ENCODE peak calls at places on chromosomes 16 and 17, in eight cellular contexts. H is astrocyte of the spinal cord; M is RWPE2; N is CD8-positive, alpha-beta T cell; A is MCF 10A; C is progenitor cell of endocrine pancreas; U is A673; F is ovary. E is an unnamed sample.

GRCh38 chr16:11263737-11264136 is 5.4 kb downstream of the TNP2 start:
- DNase-seq in H (no peak), M (no peak), N (no peak), A (no peak), C (no peak), U (no peak), F (no peak), E (no peak)

GRCh38 chr16:65142276-65142675 is 20.4 kb upstream of the CDH11 start:
- DNase-seq in H (no peak), M (no peak), N (no peak), A (no peak), C (no peak), U (no peak), F (no peak), E (no peak)

GRCh38 chr16:81946206-81946605 is 65.1 kb downstream of the SDR42E1 start:
- DNase-seq in H (peak), M (no peak), N (no peak), A (no peak), C (no peak), U (peak), F (no peak), E (no peak)

GRCh38 chr17:40063915-40064531 is 1.3 kb downstream of the THRA start:
- DNase-seq in H (no peak), M (no peak), N (no peak), A (no peak), C (no peak), U (no peak), F (no peak), E (no peak)

GRCh38 chr16:10039220-10040096 is 142.8 kb downstream of the GRIN2A start:
- DNase-seq in H (peak), M (no peak), N (no peak), A (no peak), C (peak), U (peak), F (peak), E (no peak)

GRCh38 chr16:87216824-87217205 is 100.4 kb downstream of the C16orf95 start:
- DNase-seq in H (no peak), M (no peak), N (no peak), A (no peak), C (no peak), U (no peak), F (no peak), E (no peak)

GRCh38 chr17:6303664-6304063 is 131.3 kb downstream of the AIPL1 start:
- DNase-seq in H (peak), M (no peak), N (no peak), A (peak), C (peak), U (peak), F (no peak), E (no peak)

GRCh38 chr16:67993207-67994036 is 5.9 kb downstream of the DPEP2 start:
- DNase-seq in H (peak), M (no peak), N (peak), A (peak), C (peak), U (peak), F (peak), E (no peak)

GRCh38 chr17:12472613-12473173 is 193.0 kb upstream of the MYOCD start:
- DNase-seq in H (no peak), M (no peak), N (no peak), A (no peak), C (no peak), U (no peak), F (no peak), E (no peak)

GRCh38 chr17:50817838-50818237 is 17.5 kb upstream of the WFIKKN2 start:
- DNase-seq in H (peak), M (no peak), N (no peak), A (peak), C (no peak), U (no peak), F (no peak), E (no peak)

GRCh38 chr16:49828545-49829267 is 27.2 kb downstream of the ZNF423 start:
- DNase-seq in H (no peak), M (no peak), N (no peak), A (no peak), C (no peak), U (no peak), F (no peak), E (no peak)

GRCh38 chr17:79028496-79029326 is 4.7 kb downstream of the C1QTNF1 start:
- DNase-seq in H (no peak), M (peak), N (no peak), A (peak), C (no peak), U (no peak), F (no peak), E (no peak)

GRCh38 chr17:40350410-40351184 is 13.9 kb downstream of the GJD3 start:
- DNase-seq in H (no peak), M (no peak), N (no peak), A (no peak), C (peak), U (peak), F (no peak), E (no peak)

GRCh38 chr17:39845052-39845976 is 18.8 kb downstream of the IKZF3 start:
- DNase-seq in H (no peak), M (no peak), N (no peak), A (no peak), C (no peak), U (no peak), F (no peak), E (no peak)

GRCh38 chr17:21354796-21355385 is 21.3 kb upstream of the KCNJ12 start:
- DNase-seq in H (no peak), M (peak), N (no peak), A (no peak), C (no peak), U (no peak), F (no peak), E (peak)

GRCh38 chr17:7582401-7583252 is 1.0 kb upstream of the MPDU1 start:
- DNase-seq in H (no peak), M (peak), N (no peak), A (no peak), C (no peak), U (no peak), F (no peak), E (no peak)

GRCh38 chr17:69729937-69730336 is 315.4 kb downstream of the MAP2K6 start:
- DNase-seq in H (peak), M (no peak), N (no peak), A (peak), C (no peak), U (no peak), F (no peak), E (no peak)

GRCh38 chr17:8941520-8941919 is 24.0 kb downstream of the PIK3R5 start:
- DNase-seq in H (no peak), M (no peak), N (peak), A (no peak), C (no peak), U (no peak), F (no peak), E (no peak)

GRCh38 chr16:77043076-77043475 is 147.9 kb upstream of the MON1B start:
- DNase-seq in H (peak), M (no peak), N (no peak), A (peak), C (no peak), U (peak), F (no peak), E (no peak)
- TF ChIP-seq CTCF in H (peak), M (peak), N (no peak), A (peak), C (peak), U (peak), F (no peak), E (peak)

DNA sequence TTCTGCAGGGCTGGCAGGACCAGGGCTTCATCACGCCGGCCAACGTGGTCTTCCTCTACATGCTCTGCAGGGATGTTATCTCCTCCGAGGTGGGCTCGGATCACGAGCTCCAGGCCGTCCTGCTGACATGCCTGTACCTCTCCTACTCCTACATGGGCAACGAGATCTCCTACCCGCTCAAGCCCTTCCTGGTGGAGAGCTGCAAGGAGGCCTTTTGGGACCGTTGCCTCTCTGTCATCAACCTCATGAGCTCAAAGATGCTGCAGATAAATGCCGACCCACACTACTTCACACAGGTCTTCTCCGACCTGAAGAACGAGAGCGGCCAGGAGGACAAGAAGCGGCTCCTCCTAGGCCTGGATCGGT is 1.4 kb downstream of the CDK5R1 start:
- DNase-seq in H (no peak), M (no peak), N (no peak), A (no peak), C (no peak), U (no peak), F (no peak), E (no peak)
- TF ChIP-seq CTCF in H (no peak), M (no peak), N (no peak), A (no peak), C (no peak), U (no peak), F (no peak), E (no peak)

DNA sequence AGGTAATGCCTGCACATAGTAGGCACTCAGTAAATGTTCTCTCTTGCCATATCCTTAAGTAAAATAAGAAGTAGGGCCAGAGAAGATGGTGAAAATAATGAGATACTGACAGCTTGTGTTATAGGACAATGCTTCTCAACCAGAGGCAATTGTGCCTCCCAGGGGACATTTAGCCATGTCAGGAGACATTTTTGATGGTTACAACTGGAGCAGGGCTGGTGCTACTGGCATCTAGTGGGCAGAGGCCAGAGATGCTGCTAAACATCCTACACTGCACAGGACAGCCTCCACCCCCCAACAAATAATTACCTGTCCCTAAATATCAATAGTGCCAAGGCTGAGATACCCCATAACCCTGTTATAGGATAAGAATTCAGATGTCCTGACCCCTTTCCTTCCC is 1.7 kb downstream of the RAD51D start:
- DNase-seq in H (peak), M (no peak), N (no peak), A (peak), C (no peak), U (peak), F (no peak), E (no peak)
- TF ChIP-seq CTCF in H (peak), M (peak), N (peak), A (peak), C (no peak), U (peak), F (no peak), E (peak)

GRCh38 chr16:69260019-69260418 is 51.1 kb upstream of the VPS4A start:
- DNase-seq in H (no peak), M (no peak), N (no peak), A (no peak), C (no peak), U (no peak), F (no peak), E (no peak)
- TF ChIP-seq CTCF in H (no peak), M (no peak), N (no peak), A (no peak), C (no peak), U (no peak), F (no peak), E (no peak)

GRCh38 chr17:58302171-58302918 is 21.6 kb upstream of the MPO start:
- DNase-seq in H (no peak), M (no peak), N (no peak), A (no peak), C (no peak), U (no peak), F (no peak), E (no peak)

GRCh38 chr17:58304735-58305486 is 23.7 kb downstream of the TSPOAP1 start:
- DNase-seq in H (no peak), M (peak), N (no peak), A (no peak), C (no peak), U (no peak), F (no peak), E (peak)

GRCh38 chr17:58301504-58302150 is 20.9 kb upstream of the MPO start:
- DNase-seq in H (no peak), M (peak), N (no peak), A (no peak), C (no peak), U (no peak), F (no peak), E (no peak)

GRCh38 chr17:58303981-58304734 is 23.4 kb upstream of the MPO start:
- DNase-seq in H (peak), M (no peak), N (peak), A (peak), C (no peak), U (peak), F (no peak), E (no peak)

DNA sequence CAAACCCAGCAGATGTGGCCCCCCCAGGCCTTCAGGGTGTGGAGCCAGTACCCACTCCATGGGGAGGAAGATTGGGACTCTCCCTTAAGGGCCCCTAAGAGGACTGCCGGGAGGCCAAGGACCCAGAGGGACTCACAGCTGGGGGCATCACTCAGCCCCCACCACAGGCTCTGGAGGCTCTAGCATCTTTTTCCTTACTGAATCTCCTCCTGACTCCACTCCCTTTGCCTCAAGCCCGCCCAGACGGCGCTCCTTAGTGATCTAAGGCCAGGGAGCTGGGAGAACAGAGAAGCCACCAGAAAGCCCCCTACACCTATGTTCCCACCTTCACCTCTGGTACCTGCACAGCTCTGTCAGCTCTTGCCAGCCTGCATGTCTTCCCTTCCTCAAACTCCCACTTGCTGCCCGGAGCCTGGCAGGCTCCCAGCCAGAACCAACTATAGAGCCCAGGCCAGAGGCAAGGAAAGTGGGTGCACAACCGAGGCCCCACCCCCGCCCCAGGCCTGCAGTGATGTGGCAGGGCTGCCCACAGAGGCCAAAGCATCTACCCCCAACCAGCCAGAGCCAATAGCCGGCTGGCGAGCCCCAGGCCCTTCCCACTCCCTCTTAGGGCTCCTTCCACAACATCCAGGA is 22.3 kb upstream of the MPO start:
- DNase-seq in H (no peak), M (no peak), N (no peak), A (no peak), C (no peak), U (no peak), F (no peak), E (no peak)
- TF ChIP-seq CTCF in H (no peak), M (no peak), N (no peak), A (no peak), C (no peak), U (no peak), F (no peak), E (no peak)

DNA sequence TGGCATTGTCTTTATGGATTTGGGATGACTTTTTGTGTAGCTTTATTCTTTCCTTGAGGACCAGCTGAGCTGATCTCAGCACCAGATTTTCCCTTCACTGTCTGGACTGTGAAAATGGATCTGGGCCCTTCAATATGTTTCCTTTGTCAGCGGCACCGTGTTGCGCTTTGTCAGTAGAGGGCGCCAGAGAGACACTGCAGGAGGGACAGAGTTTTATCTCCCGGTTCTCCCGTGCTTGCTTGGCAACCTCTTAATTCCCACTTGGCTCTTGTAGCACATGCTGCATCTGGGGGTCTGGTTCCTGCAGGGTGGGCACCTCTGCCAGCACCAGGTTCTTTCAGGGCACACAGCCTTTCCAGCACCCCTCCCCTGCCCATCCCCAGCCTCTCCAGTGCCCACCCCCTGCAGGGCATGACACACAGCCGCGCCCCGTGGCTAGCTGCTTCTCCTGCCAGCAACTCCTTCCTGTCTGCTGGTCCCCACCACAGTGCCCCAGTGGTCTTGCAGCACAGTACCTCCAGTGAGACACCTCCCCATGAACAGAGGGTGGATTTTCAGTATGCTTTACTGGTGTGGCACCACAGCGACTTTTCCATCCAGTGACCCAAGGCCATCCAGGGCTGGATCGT is 19.6 kb downstream of the OR1D5 start:
- DNase-seq in H (no peak), M (no peak), N (no peak), A (no peak), C (no peak), U (peak), F (no peak), E (peak)
- TF ChIP-seq CTCF in H (no peak), M (peak), N (no peak), A (peak), C (peak), U (peak), F (no peak), E (peak)

GRCh38 chr17:56231693-56232092 is 78.4 kb downstream of the ANKFN1 start:
- DNase-seq in H (no peak), M (no peak), N (no peak), A (no peak), C (no peak), U (no peak), F (no peak), E (no peak)
- TF ChIP-seq CTCF in H (no peak), M (no peak), N (no peak), A (no peak), C (no peak), U (peak), F (no peak), E (peak)

DNA sequence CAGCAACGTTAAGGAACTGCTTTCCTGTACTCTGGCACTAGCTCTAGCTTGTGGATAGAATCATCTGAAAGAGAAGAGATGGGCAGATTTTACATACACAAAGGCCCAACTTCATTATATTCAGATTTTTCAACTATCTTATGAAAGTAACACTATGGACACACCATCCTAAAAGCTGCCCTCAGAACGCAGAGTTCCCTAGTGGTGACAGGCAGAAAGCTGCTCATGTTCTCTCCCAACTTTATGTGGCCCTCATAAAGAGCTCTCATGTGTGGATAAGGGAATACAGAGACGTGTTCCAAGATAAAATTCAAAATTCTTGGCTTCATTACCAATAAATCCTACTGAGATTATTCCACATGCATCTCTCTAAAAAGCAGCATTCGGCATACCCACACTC is 1.5 kb downstream of the CFAP20 start:
- DNase-seq in H (no peak), M (no peak), N (no peak), A (peak), C (no peak), U (no peak), F (no peak), E (no peak)
- TF ChIP-seq CTCF in H (peak), M (no peak), N (no peak), A (no peak), C (no peak), U (peak), F (no peak), E (no peak)

GRCh38 chr16:30585022-30585399 is 486 bp downstream of the ZNF785 start:
- DNase-seq in H (no peak), M (no peak), N (no peak), A (peak), C (no peak), U (peak), F (peak), E (no peak)

GRCh38 chr16:30582611-30583340 is 2.7 kb downstream of the ZNF785 start:
- DNase-seq in H (no peak), M (no peak), N (no peak), A (no peak), C (no peak), U (no peak), F (no peak), E (no peak)

GRCh38 chr16:30588651-30589050 is 3.2 kb upstream of the ZNF785 start:
- DNase-seq in H (no peak), M (no peak), N (no peak), A (no peak), C (no peak), U (no peak), F (no peak), E (no peak)

GRCh38 chr16:30581462-30581861 is 4.0 kb downstream of the ZNF785 start:
- DNase-seq in H (no peak), M (no peak), N (no peak), A (no peak), C (no peak), U (no peak), F (no peak), E (no peak)

GRCh38 chr16:30585400-30586191 is at the start of gene ZNF785:
- DNase-seq in H (peak), M (peak), N (peak), A (peak), C (peak), U (peak), F (peak), E (peak)
- TF ChIP-seq CTCF in H (no peak), M (peak), N (no peak), A (no peak), C (no peak), U (no peak), F (no peak), E (peak)

DNA sequence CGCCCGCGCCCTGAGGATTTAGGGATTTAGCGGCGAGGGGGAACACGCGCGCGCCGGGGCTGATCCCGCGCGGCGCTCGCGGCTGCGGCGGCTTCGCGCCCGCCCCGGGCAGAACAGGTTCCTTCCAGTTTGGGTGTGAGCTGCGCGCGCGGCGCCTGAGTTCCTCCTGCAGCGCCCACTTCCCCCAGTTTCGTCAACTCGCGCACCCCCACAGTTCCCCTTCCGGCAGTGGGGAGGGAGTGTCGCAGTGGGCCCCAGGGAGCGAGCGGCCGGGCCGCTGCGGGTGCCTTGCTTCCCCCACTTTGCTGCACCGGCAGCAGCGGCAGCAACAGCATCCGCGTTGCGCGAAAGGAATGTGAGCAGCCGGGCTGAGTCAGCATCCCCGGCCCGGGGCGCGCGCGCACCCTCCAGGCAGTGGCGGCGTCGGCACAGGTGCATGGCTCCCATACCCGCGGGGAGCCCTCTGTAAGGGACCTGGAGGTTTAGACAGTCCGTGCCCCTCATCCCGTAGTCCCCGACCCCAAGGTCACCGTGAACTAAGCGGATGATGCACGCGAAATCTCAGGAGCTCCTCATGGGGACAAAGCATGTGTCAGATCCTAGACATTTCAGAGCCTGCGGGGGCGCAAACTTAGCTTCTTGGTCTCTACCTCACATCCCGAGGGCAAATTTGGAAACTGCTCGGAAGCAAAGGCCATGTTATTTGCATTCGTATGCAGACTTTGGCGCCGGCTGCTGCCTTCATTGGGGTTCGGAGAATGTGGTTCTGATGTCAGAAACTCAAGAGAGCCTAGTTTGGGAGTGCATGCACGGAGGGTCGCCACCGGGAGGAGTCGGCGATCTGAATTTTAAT is 767 bp downstream of the ARSG start:
- DNase-seq in H (peak), M (peak), N (peak), A (peak), C (peak), U (peak), F (peak), E (no peak)
- TF ChIP-seq CTCF in H (no peak), M (no peak), N (no peak), A (no peak), C (peak), U (peak), F (no peak), E (peak)